ENCODE peak calls at places on chromosomes 6 and 20, in four cellular contexts. C, N, H and Z are unnamed samples.

GRCh38 chr20:47102629-47103028 is 208.0 kb downstream of the EYA2 start:
- DNase-seq in N (no peak), C (no peak), H (no peak), Z (no peak)

GRCh38 chr6:143337201-143337949 is 113.1 kb downstream of the ADAT2 start:
- DNase-seq in H (no peak), N (peak), C (peak), Z (peak)

GRCh38 chr6:150169609-150170008 is 26.8 kb downstream of the PPP1R14C start:
- DNase-seq in C (no peak), N (no peak), H (no peak), Z (no peak)

GRCh38 chr6:167093922-167094432 is 28.9 kb upstream of the CCR6 start:
- DNase-seq in N (no peak), H (no peak), C (peak), Z (peak)

GRCh38 chr20:50308513-50309279 is 118.1 kb downstream of the CEBPB start:
- DNase-seq in H (no peak), N (peak), C (no peak), Z (no peak)

GRCh38 chr20:37598101-37598530 is 70.4 kb upstream of the BLCAP start:
- DNase-seq in H (no peak), C (no peak), N (no peak), Z (no peak)

GRCh38 chr6:107523794-107524193 is 33.9 kb downstream of the SOBP start:
- DNase-seq in C (no peak), H (no peak), N (no peak), Z (no peak)

GRCh38 chr6:10578718-10579117 is 57.6 kb downstream of the GCNT2 start:
- DNase-seq in C (no peak), N (no peak), H (no peak), Z (no peak)

GRCh38 chr20:32521780-32522524 is 63.2 kb downstream of the NOL4L start:
- DNase-seq in N (no peak), H (peak), C (peak), Z (peak)
- TF ChIP-seq CTCF in N (no peak), H (peak), C (no peak), Z (peak)

DNA sequence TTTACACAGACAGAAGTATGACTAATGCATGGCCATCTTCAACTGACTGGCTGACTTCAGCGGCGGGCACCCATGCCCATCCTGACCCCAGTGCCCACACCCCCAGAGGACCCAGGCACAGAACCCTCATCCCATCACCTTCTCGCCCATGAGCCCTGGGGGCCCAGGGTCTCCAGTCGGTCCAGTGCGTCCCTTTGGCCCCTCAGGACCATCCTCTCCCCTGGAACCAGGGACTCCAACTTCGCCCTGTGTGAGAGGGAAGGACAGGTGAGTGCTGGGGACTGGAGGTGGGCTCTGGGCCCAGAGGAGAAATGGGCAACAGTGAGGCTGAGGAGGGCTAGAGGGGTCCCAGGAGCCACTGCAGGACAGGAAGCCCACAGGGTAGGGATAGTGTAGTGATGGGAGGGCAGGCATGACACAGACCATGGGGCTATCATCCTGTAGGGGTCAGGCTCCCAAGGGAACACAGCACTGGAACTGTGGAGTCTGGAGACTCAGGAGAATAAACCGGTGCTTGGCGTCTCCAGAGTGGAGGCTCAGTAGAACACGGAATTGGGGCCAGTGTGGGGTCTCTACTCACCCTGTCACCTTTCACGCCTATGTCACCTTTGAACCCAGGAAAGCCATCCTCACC is 16.7 kb downstream of the COL11A2 start:
- DNase-seq in N (no peak), C (no peak), H (no peak), Z (no peak)
- TF ChIP-seq CTCF in N (no peak), C (no peak), H (no peak), Z (no peak)

DNA sequence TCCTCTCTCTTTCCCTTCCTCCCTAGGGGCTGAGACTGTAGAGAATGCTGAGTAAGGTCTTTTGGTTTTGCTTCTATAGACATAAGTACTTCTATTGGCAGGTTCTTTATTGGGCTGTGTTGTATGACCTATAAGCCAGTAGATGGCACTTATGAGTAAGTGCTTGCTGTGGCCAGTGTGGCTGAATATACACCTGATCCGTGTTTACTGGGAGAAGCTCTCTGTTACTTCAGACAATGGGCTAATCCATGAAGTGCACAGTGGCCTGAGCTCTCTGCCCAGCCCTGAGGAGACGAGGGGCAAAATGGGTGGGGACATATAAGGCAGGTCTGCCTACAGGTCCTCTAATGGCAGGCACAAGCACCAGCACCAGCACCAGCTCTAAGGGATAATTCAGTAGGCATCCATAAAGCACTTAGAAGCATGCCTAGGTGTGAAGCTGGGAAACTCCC is 610.3 kb downstream of the RNF144B start:
- DNase-seq in C (no peak), N (no peak), H (no peak), Z (no peak)
- TF ChIP-seq CTCF in C (no peak), N (no peak), H (peak), Z (peak)

DNA sequence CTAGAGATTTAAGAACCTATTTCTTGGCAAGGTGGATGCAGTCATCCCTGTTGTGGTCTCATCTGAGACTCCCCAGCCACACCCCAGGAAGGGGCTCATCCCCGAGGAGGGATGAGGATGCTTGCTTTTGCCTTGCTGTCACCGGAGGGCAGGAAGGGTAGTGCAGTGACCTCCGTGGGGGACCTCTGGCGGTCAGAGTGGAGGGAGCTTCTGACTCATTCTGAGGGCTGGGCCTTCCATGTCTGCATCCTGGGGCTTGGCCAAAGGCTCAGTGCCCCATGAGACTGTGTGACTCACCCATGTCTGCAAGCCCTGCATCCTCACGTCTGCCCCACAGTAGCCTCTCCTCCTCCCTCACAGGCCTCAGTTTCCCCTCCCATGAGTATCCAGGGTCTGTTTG is 38.7 kb downstream of the UQCC2 start:
- DNase-seq in N (peak), C (no peak), H (no peak), Z (no peak)
- TF ChIP-seq CTCF in N (no peak), C (no peak), H (no peak), Z (no peak)

GRCh38 chr20:51403465-51404220 is 138.9 kb downstream of the NFATC2 start:
- DNase-seq in C (no peak), H (no peak), N (no peak), Z (no peak)
- TF ChIP-seq CTCF in C (no peak), H (no peak), N (no peak), Z (no peak)

DNA sequence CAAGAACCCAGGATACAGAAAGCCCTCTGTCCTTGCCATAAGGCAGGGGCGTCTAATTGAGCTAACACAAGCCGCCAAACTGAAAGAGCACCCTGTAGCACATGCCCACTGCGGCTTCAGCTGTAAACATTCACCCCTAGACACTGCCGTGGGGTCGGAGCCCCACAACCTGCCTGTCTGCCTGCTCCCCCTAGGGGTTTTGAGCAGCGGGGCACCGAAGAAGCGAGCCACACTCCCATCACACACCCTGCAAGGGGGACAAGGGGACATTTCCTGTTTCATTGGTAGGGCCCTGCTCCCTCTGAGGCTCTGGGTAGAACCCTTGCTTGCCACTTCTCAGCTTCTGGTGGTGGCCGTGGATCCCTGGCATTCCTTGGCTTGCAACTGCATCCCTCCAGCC is 45.2 kb upstream of the BCLAF1 start:
- DNase-seq in H (no peak), C (no peak), N (no peak), Z (no peak)
- TF ChIP-seq CTCF in H (no peak), C (no peak), N (no peak), Z (no peak)

GRCh38 chr6:19869464-19869863 is 32.3 kb downstream of the ID4 start:
- DNase-seq in H (no peak), N (no peak), C (no peak), Z (no peak)
- TF ChIP-seq CTCF in H (no peak), N (no peak), C (no peak), Z (no peak)